ENCODE peak calls at places on chromosomes 13 and 19, in six cellular contexts. O is suprapubic skin; D is COLO829; B is activated T-helper 1 cell treated with Interleukin-2 at 50 U/mL for 16 hours; Y is stimulated activated CD4-positive, alpha-beta T cell treated with anti-CD3 and anti-CD28 coated beads, Interleukin-1b, Interleukin-23, amount 100 ng/mL, for 1 hour; I is stimulated activated CD8-positive, alpha-beta memory T cell treated with anti-CD3 and anti-CD28 coated beads, Interleukin-12 subunit alpha, Interleukin-12 subunit beta, amount 100 ng/mL, for 1 hour. M is an unnamed sample.

GRCh38 chr19:1400281-1401137 is 833 bp downstream of the GAMT start:
- DNase-seq in O (no peak), B (no peak), D (no peak), I (no peak), Y (no peak), M (no peak)

GRCh38 chr19:10551698-10552301 is 8.1 kb downstream of the ATG4D start:
- DNase-seq in I (no peak), B (no peak), Y (no peak), D (no peak), O (no peak), M (no peak)

GRCh38 chr13:71712988-71713653 is 153.9 kb downstream of the DACH1 start:
- DNase-seq in Y (no peak), D (no peak), O (no peak), B (no peak), I (no peak), M (no peak)

GRCh38 chr13:68026077-68026476 is 795.9 kb upstream of the PCDH9 start:
- DNase-seq in B (no peak), I (no peak), O (no peak), D (no peak), Y (no peak), M (no peak)

GRCh38 chr13:81058211-81058915 is 717.4 kb upstream of the SPRY2 start:
- DNase-seq in D (no peak), B (no peak), O (no peak), Y (no peak), I (no peak), M (no peak)

GRCh38 chr13:41515491-41516139 is 58.3 kb downstream of the RGCC start:
- DNase-seq in B (no peak), D (no peak), Y (no peak), I (no peak), O (no peak), M (no peak)

GRCh38 chr19:6521718-6522646 is 8.8 kb upstream of the TNFSF9 start:
- DNase-seq in O (no peak), I (peak; percentile 47), Y (no peak), D (no peak), B (peak; percentile 39), M (no peak)

GRCh38 chr13:99464441-99464949 is 36.8 kb upstream of the TM9SF2 start:
- DNase-seq in Y (no peak), O (no peak), I (no peak), B (no peak), D (no peak), M (no peak)

GRCh38 chr13:94006271-94006670 is 473.2 kb downstream of the DCT start:
- DNase-seq in D (no peak), O (no peak), Y (no peak), B (no peak), I (no peak), M (no peak)

GRCh38 chr13:74770361-74770760 is 636.2 kb upstream of the KLF12 start:
- DNase-seq in I (no peak), Y (no peak), B (no peak), O (no peak), D (no peak), M (no peak)

GRCh38 chr13:39597828-39598227 is 5.2 kb downstream of the LHFPL6 start:
- DNase-seq in O (no peak), D (no peak), Y (no peak), B (no peak), I (no peak), M (no peak)

GRCh38 chr13:94559201-94559795 is 36.7 kb downstream of the TGDS start:
- DNase-seq in I (no peak), O (no peak), Y (no peak), B (no peak), D (no peak), M (no peak)

GRCh38 chr19:16836115-16836905 is 7.1 kb downstream of the SIN3B start:
- DNase-seq in Y (no peak), I (no peak), O (no peak), B (no peak), D (no peak), M (no peak)

GRCh38 chr13:104414771-104415170 is 1348.6 kb upstream of the SLC10A2 start:
- DNase-seq in D (no peak), I (no peak), Y (no peak), O (no peak), B (no peak), M (no peak)

GRCh38 chr19:1360818-1361461 is 22.8 kb upstream of the NDUFS7 start:
- DNase-seq in D (peak; percentile 60), I (no peak), O (no peak), B (no peak), Y (no peak), M (no peak)

GRCh38 chr19:53942001-53942786 is 20.5 kb upstream of the CACNG8 start:
- DNase-seq in B (no peak), O (no peak), D (peak; percentile 69), I (no peak), Y (no peak), M (peak; percentile 23)

GRCh38 chr13:73140804-73141203 is 82.0 kb downstream of the KLF5 start:
- DNase-seq in O (no peak), D (no peak), I (no peak), B (no peak), Y (no peak), M (no peak)

GRCh38 chr19:40612831-40613668 is 11.9 kb downstream of the LTBP4 start:
- DNase-seq in O (peak; percentile 88), I (peak; percentile 59), Y (peak; percentile 74), B (peak; percentile 40), D (peak; percentile 94), M (no peak)

GRCh38 chr13:100828226-100828625 is 153.6 kb upstream of the TMTC4 start:
- DNase-seq in I (no peak), Y (no peak), D (no peak), O (no peak), B (no peak), M (no peak)

GRCh38 chr19:33684550-33685303 is 63.0 kb downstream of the CHST8 start:
- DNase-seq in D (no peak), O (peak; percentile 43), B (no peak), Y (no peak), I (no peak), M (no peak)

GRCh38 chr13:78604782-78605611 is 1.6 kb upstream of the POU4F1 start:
- DNase-seq in B (no peak), D (no peak), O (no peak), I (no peak), Y (no peak), M (no peak)

GRCh38 chr13:38686635-38687245 is at the start of gene FREM2:
- DNase-seq in O (no peak), I (no peak), B (no peak), D (peak; percentile 44), Y (no peak), M (peak; percentile 86)

GRCh38 chr19:9308091-9308490 is 1.5 kb downstream of the ZNF699 start:
- DNase-seq in I (no peak), D (no peak), B (no peak), Y (no peak), O (no peak), M (no peak)

GRCh38 chr19:2561221-2561620 is 85.3 kb downstream of the GADD45B start:
- DNase-seq in B (no peak), Y (no peak), I (no peak), D (no peak), O (no peak), M (no peak)

GRCh38 chr19:3586124-3586626 is 897 bp downstream of the GIPC3 start:
- DNase-seq in B (no peak), I (no peak), D (no peak), Y (peak; percentile 28), O (no peak), M (no peak)

GRCh38 chr19:14556662-14557188 is 15.1 kb downstream of the NDUFB7 start:
- DNase-seq in B (peak; percentile 55), Y (peak; percentile 51), D (peak; percentile 67), I (peak; percentile 51), O (peak; percentile 78), M (peak; percentile 61)

GRCh38 chr19:4636151-4636717 is 3.1 kb upstream of the TNFAIP8L1 start:
- DNase-seq in O (no peak), D (peak; percentile 40), Y (peak; percentile 68), B (peak; percentile 65), I (peak; percentile 49), M (peak; percentile 81)

GRCh38 chr19:27833031-27833430 is 1379.9 kb downstream of the UQCRFS1 start:
- DNase-seq in I (no peak), O (no peak), D (no peak), Y (no peak), B (no peak), M (no peak)

GRCh38 chr19:46903458-46903857 is 42.7 kb downstream of the ARHGAP35 start:
- DNase-seq in O (no peak), I (no peak), B (no peak), D (no peak), Y (no peak), M (no peak)

GRCh38 chr13:106349080-106349841 is 186.2 kb downstream of the EFNB2 start:
- DNase-seq in B (no peak), Y (no peak), I (no peak), D (no peak), O (no peak), M (peak; percentile 14)

M was measured in progenitor cell of endocrine pancreas.